ENCODE peak calls at places on chromosomes 1 and 21, in seven cellular contexts. I is H1, A is IMR-90, S is mesenchymal stem cell, F is H9, O is neuronal stem cell, L is trophoblast cell. T is an unnamed sample.

GRCh38 chr1:233409540-233409939 is 82.0 kb downstream of the MAP3K21 start:
- DNase-seq in L (no peak), A (no peak), O (no peak), S (no peak), F (no peak), I (no peak), T (no peak)

GRCh38 chr21:38989097-38989744 is 183.5 kb downstream of the ETS2 start:
- DNase-seq in L (no peak), A (no peak), I (no peak), O (no peak), S (no peak), F (no peak), T (no peak)

GRCh38 chr1:87795615-87796337 is 467.1 kb downstream of the LMO4 start:
- DNase-seq in L (no peak), A (peak; percentile 15), O (no peak), F (no peak), I (no peak), S (no peak), T (no peak)

GRCh38 chr1:44354268-44354839 is 703 bp downstream of the ERI3 start:
- DNase-seq in I (peak; percentile 60), A (peak; percentile 35), O (no peak), F (no peak), L (no peak), S (peak; percentile 28), T (peak; percentile 36)

GRCh38 chr21:28828981-28829380 is 163.7 kb downstream of the LTN1 start:
- DNase-seq in L (no peak), S (no peak), I (no peak), F (no peak), O (no peak), A (no peak), T (no peak)

GRCh38 chr1:179137623-179138235 is 55.9 kb downstream of the TOR3A start:
- DNase-seq in O (no peak), I (no peak), F (no peak), A (peak; percentile 57), L (no peak), S (no peak), T (no peak)

GRCh38 chr21:35716886-35717285 is 343.4 kb downstream of the SETD4 start:
- DNase-seq in L (no peak), A (no peak), O (no peak), F (no peak), S (no peak), I (no peak), T (no peak)

GRCh38 chr1:192831706-192832355 is 23.0 kb downstream of the RGS2 start:
- DNase-seq in O (no peak), A (peak; percentile 34), L (no peak), F (no peak), S (no peak), I (no peak), T (no peak)

GRCh38 chr1:56435434-56436337 is 143.7 kb downstream of the PLPP3 start:
- DNase-seq in O (peak; percentile 75), S (no peak), I (no peak), F (peak; percentile 78), A (no peak), L (no peak), T (peak; percentile 85)

GRCh38 chr1:228369608-228370438 is 36.8 kb downstream of the TRIM11 start:
- DNase-seq in L (no peak), A (no peak), F (no peak), S (no peak), I (no peak), O (no peak), T (no peak)

GRCh38 chr21:31848339-31848985 is 24.4 kb upstream of the HUNK start:
- DNase-seq in S (no peak), A (no peak), O (no peak), I (no peak), L (no peak), F (no peak), T (no peak)

GRCh38 chr21:27225142-27225541 is 258.3 kb upstream of the ADAMTS5 start:
- DNase-seq in I (no peak), L (no peak), A (peak; percentile 57), F (no peak), O (no peak), S (peak; percentile 8), T (no peak)

GRCh38 chr1:117754061-117754969 is 148.5 kb downstream of the TENT5C start:
- DNase-seq in S (peak; percentile 69), F (peak; percentile 72), I (peak; percentile 70), L (peak; percentile 50), A (peak; percentile 59), O (peak; percentile 59), T (peak; percentile 84)

GRCh38 chr1:237613984-237614383 is 276.7 kb downstream of the ZP4 start:
- DNase-seq in A (no peak), S (no peak), I (no peak), L (no peak), O (no peak), F (no peak), T (no peak)

GRCh38 chr1:2213576-2214505 is 14.3 kb upstream of the SKI start:
- DNase-seq in S (peak; percentile 69), O (no peak), I (no peak), F (no peak), L (no peak), A (peak; percentile 86), T (peak; percentile 78)

GRCh38 chr1:111639602-111640198 is 20.1 kb downstream of the RAP1A start:
- DNase-seq in A (no peak), O (no peak), I (no peak), F (no peak), S (no peak), L (no peak), T (peak; percentile 66)

GRCh38 chr1:111631502-111631901 is 11.9 kb downstream of the RAP1A start:
- DNase-seq in O (no peak), L (no peak), F (no peak), I (no peak), A (no peak), S (no peak), T (no peak)

GRCh38 chr1:111638320-111638719 is 18.7 kb downstream of the RAP1A start:
- DNase-seq in F (no peak), S (no peak), L (no peak), A (no peak), I (no peak), O (no peak), T (no peak)

GRCh38 chr1:111633736-111634135 is 14.1 kb downstream of the RAP1A start:
- DNase-seq in A (no peak), I (no peak), F (no peak), L (no peak), O (no peak), S (no peak), T (no peak)

GRCh38 chr1:111635324-111636009 is 15.9 kb downstream of the RAP1A start:
- DNase-seq in A (no peak), S (no peak), I (no peak), O (no peak), L (no peak), F (no peak), T (no peak)
- H2BK120ac ChIP-seq in A (no peak overlapping the region), S (no peak overlapping the region), I (no peak overlapping the region), O (no peak overlapping the region), L (no peak overlapping the region), F (no peak overlapping the region), T (no peak overlapping the region)

DNA sequence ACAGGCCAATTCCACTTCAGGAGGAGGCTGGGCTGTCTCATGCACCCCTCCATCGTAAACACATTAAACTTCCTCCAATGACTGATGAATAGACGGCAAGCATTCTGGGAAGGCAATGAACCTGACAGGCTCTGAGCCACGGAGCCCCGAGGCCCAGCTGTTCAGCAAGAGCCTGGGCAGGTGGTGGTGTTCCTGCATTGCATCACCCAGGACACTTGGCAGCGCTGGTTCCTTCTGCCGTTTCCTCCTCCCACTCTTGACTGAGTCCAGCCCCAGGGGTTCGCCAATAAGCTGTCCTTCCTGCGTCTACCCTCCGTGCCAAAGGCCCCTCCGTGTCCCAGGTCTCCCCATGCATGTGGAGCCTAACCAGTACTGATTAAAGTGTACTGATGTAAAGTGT is 109.8 kb downstream of the JAK1 start:
- DNase-seq in A (peak; percentile 15), L (no peak), S (no peak), F (no peak), I (no peak), O (no peak), T (peak; percentile 27)
- H2BK120ac ChIP-seq in A (no peak overlapping the region), L (no peak overlapping the region), S (no peak overlapping the region), F (no peak overlapping the region), I (no peak overlapping the region), O (no peak overlapping the region), T (no peak overlapping the region)

GRCh38 chr1:70666381-70667140 is 255.5 kb downstream of the CTH start:
- DNase-seq in L (no peak), S (no peak), F (no peak), I (no peak), A (no peak), O (no peak), T (no peak)

GRCh38 chr1:70667771-70668170 is 256.7 kb downstream of the CTH start:
- DNase-seq in A (no peak), L (no peak), F (no peak), O (no peak), S (no peak), I (no peak), T (no peak)

GRCh38 chr1:70675737-70676156 is 264.7 kb downstream of the CTH start:
- DNase-seq in I (peak; percentile 52), L (no peak), F (peak; percentile 71), O (no peak), S (no peak), A (no peak), T (peak; percentile 90)

GRCh38 chr1:70674981-70675685 is 264.1 kb downstream of the CTH start:
- DNase-seq in L (no peak), I (no peak), F (no peak), S (no peak), O (no peak), A (no peak), T (peak; percentile 21)

GRCh38 chr1:70672333-70672935 is 261.4 kb downstream of the CTH start:
- DNase-seq in F (no peak), L (no peak), O (no peak), S (no peak), A (no peak), I (no peak), T (no peak)
- H2BK120ac ChIP-seq in F (no peak overlapping the region), L (no peak overlapping the region), O (no peak overlapping the region), S (no peak overlapping the region), A (no peak overlapping the region), I (no peak overlapping the region), T (no peak overlapping the region)

DNA sequence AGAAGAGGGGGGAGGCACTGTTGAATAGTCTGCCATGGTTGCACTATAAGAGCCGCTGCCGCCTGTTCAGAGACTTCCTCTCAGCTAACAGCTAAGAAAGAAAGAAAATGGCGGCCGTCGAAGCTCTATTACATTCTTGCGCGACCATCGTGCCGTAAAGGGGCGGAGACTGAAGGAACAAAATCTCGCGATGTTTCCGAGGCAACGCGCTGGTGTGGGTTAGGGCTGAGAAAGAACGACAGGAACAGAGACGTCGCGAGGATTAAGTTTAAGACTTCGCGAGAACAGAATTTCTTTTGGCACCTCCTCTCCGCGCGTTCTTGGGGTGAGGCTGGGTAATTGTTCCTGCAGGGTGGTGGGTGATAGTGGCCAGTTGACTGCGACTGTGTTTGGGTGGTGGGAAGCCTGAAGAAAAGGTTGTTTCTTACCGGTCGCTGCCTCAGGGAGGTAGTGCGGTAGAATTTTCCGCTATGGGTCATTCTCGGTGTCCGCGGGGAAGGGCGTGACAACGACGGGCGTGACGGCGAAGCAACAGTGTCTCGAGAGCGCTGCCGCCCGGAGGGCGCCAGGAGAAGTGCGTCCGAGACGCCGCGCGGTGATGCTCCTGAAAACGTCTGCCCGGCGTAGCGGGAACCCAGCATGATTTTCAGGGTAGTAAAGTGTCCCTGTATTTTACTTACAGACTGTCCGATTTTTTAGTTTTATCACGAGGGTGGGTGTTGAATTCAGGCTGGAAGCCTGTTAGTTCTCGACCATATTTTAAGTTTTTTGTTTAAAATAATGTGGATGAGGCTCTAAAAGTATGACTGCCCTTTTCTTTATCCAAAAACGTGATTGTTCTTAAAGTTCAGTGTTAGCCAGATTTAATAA is at the start of gene FUBP1:
- DNase-seq in I (peak; percentile 92), F (peak; percentile 97), O (peak; percentile 99), S (peak; percentile 99), A (peak; percentile 99), L (peak; percentile 97), T (peak; percentile 99)
- H2BK120ac ChIP-seq in I (peak within 1 kb of the TSS; percentile 17), F (peak within 1 kb of the TSS; percentile 96), O (no peak within 1 kb of the TSS), S (peak within 1 kb of the TSS; percentile 42), A (peak within 1 kb of the TSS; percentile 91), L (peak within 1 kb of the TSS; percentile 96), T (peak within 1 kb of the TSS; percentile 29)

GRCh38 chr1:217211484-217211883 is 419.4 kb downstream of the GPATCH2 start:
- DNase-seq in A (no peak), I (no peak), O (no peak), F (no peak), S (no peak), L (no peak), T (no peak)
- H2BK120ac ChIP-seq in A (no peak overlapping the region), I (no peak overlapping the region), O (no peak overlapping the region), F (no peak overlapping the region), S (no peak overlapping the region), L (no peak overlapping the region), T (no peak overlapping the region)